ENCODE peak calls at places on chromosome 12, in eight cellular contexts. O, X, Y, K, R, S, D and Q are unnamed samples.

GRCh38 chr12:62533087-62533754 is 66.6 kb downstream of the MON2 start:
- DNase-seq in S (no peak), R (no peak), D (no peak), Y (no peak), O (no peak), X (no peak), K (no peak), Q (no peak)

GRCh38 chr12:124233041-124233836 is 61.7 kb upstream of the RFLNA start:
- DNase-seq in S (no peak), Y (no peak), X (no peak), D (peak; percentile 85), R (no peak), O (peak; percentile 30), K (no peak), Q (no peak)

GRCh38 chr12:50764861-50765324 is 992 bp downstream of the ATF1 start:
- DNase-seq in Y (peak; percentile 50), K (peak; percentile 35), D (peak; percentile 68), X (peak; percentile 70), O (peak; percentile 45), S (peak; percentile 55), R (no peak), Q (no peak)

GRCh38 chr12:82994117-82994516 is 307.4 kb downstream of the TMTC2 start:
- DNase-seq in Y (no peak), X (no peak), S (no peak), R (no peak), O (no peak), D (no peak), K (no peak), Q (no peak)

GRCh38 chr12:56084958-56085543 is 5.1 kb downstream of the ERBB3 start:
- DNase-seq in K (peak; percentile 40), R (no peak), D (peak; percentile 15), S (no peak), O (peak; percentile 57), Y (no peak), X (peak; percentile 49), Q (no peak)

GRCh38 chr12:109309441-109310246 is 560 bp upstream of the FOXN4 start:
- DNase-seq in S (peak; percentile 46), X (peak; percentile 91), Y (no peak), O (no peak), R (peak; percentile 68), K (peak; percentile 46), D (no peak), Q (peak; percentile 35)

GRCh38 chr12:124861898-124862676 is 1.6 kb downstream of the SCARB1 start:
- DNase-seq in X (peak; percentile 29), D (no peak), K (no peak), R (no peak), S (no peak), Y (no peak), O (no peak), Q (no peak)

GRCh38 chr12:131808744-131809371 is 19.3 kb upstream of the MMP17 start:
- DNase-seq in K (peak; percentile 82), X (peak; percentile 47), D (peak; percentile 47), S (no peak), O (no peak), Y (peak; percentile 68), R (no peak), Q (peak; percentile 76)

GRCh38 chr12:20189767-20190166 is 178.6 kb upstream of the PDE3A start:
- DNase-seq in O (no peak), K (no peak), Y (no peak), R (no peak), D (no peak), X (no peak), S (no peak), Q (no peak)

GRCh38 chr12:2003676-2004112 is 563 bp downstream of the DCP1B start:
- DNase-seq in R (no peak), S (no peak), O (peak; percentile 14), Y (no peak), D (peak; percentile 62), K (peak; percentile 9), X (peak; percentile 66), Q (no peak)

GRCh38 chr12:85951823-85952222 is 77.7 kb downstream of the NTS start:
- DNase-seq in O (peak; percentile 49), R (no peak), X (no peak), D (peak; percentile 52), K (no peak), Y (no peak), S (no peak), Q (peak; percentile 2)

GRCh38 chr12:11650279-11650696 is 814 bp downstream of the ETV6 start:
- DNase-seq in O (no peak), S (peak; percentile 55), D (no peak), K (no peak), Y (no peak), X (no peak), R (no peak), Q (no peak)

GRCh38 chr12:28415755-28416154 is 225.5 kb downstream of the CCDC91 start:
- DNase-seq in R (no peak), K (no peak), D (peak; percentile 86), Y (no peak), X (no peak), S (no peak), O (peak; percentile 21), Q (no peak)

GRCh38 chr12:8030189-8030588 is 2.3 kb upstream of the FOXJ2 start:
- DNase-seq in D (no peak), X (no peak), R (no peak), O (no peak), S (no peak), K (no peak), Y (no peak), Q (no peak)

GRCh38 chr12:8034802-8035201 is 2.3 kb downstream of the FOXJ2 start:
- DNase-seq in O (peak; percentile 31), Y (no peak), S (no peak), X (no peak), R (no peak), K (no peak), D (no peak), Q (no peak)

GRCh38 chr12:8033153-8034044 is 883 bp downstream of the FOXJ2 start:
- DNase-seq in R (peak; percentile 62), O (peak; percentile 26), Y (peak; percentile 48), K (peak; percentile 77), X (peak; percentile 34), D (peak; percentile 29), S (peak; percentile 91), Q (peak; percentile 73)

GRCh38 chr12:8031872-8032241 is 659 bp upstream of the FOXJ2 start:
- DNase-seq in D (no peak), R (no peak), O (no peak), Y (no peak), S (no peak), X (no peak), K (no peak), Q (no peak)

DNA sequence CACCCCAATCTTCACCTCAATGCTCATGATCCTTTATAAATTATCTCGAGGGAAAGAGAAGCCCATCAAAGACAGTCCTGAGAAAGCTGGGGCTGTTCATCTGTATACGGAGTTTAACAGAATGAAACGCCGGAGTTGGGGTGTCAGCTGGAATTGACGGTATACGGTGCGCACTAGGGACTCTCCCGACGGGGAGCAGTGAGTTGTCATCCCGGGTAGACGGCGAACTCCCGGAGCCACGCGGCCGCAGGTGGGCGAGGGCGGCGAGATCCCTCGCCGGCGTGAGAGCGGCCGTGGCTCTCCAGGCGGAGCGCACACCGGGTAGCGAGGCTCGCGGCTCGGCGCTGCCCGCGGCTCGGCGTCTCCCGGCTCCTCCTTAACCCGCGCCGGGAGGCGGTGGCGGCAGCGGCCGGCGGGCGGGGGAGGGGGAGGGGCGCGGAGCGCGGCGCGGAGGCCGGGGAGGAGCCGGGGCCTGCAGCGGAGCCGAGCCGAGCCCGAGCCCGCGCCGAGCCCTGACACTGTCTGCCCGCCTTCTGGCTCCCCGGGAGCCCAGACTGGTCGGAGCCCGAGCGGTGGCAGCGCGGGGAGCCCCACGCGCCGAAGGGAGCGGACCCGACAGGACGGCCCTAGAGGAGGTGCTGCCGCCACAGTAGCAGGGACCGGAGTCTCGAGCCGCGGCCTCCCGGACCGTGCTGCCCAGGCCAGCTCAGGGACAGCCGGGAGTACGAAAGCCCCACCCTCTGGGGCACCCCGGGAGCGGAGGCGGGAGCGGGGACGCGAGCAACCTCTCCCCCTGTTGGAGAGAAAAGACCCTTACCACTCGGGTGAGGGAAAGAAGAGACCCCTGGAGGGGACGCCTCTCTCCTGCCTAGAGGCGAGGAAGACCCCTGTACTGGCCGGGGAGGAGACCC is at the start of gene FOXJ2:
- DNase-seq in D (peak; percentile 73), K (peak; percentile 90), R (peak; percentile 94), Y (peak; percentile 88), S (peak; percentile 71), O (peak; percentile 69), X (peak; percentile 66), Q (peak; percentile 87)
- TF ChIP-seq CTCF in D (peak; percentile 17), K (peak; percentile 4), R (no peak), Y (no peak), S (no peak), O (no peak), X (peak; percentile 34), Q (no peak)

GRCh38 chr12:90008277-90008676 is 299.6 kb upstream of the ATP2B1 start:
- DNase-seq in Y (no peak), R (no peak), O (no peak), K (no peak), X (no peak), D (no peak), S (no peak), Q (no peak)

GRCh38 chr12:90013409-90013808 is 304.8 kb upstream of the ATP2B1 start:
- DNase-seq in O (no peak), S (no peak), X (peak; percentile 50), K (peak; percentile 10), D (peak; percentile 39), R (no peak), Y (peak; percentile 53), Q (no peak)

GRCh38 chr12:90004319-90005074 is 295.9 kb upstream of the ATP2B1 start:
- DNase-seq in K (no peak), X (peak; percentile 45), O (no peak), S (no peak), R (no peak), Y (peak; percentile 14), D (no peak), Q (no peak)

GRCh38 chr12:90015228-90015627 is 306.6 kb upstream of the ATP2B1 start:
- DNase-seq in D (no peak), Y (no peak), S (no peak), X (no peak), R (no peak), O (peak; percentile 29), K (no peak), Q (no peak)

DNA sequence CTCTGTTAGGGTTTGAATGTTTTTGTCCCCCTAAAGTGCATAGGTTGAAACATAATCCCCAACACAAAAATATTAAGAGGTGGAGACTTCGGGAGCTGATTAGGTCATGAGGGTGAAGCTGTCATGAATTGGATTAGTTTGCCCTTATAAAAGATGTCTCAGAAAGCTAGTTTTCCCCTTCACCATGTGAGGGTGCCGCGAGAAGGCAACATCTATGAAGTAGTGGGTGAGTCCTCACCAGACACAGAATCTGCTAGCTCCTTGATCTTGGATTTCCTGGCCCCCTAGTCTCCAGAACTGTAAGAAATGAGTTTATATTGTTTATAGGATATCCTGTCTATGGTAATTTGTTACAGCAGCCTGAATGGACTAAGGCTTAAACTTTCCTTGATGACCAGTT is 301.5 kb upstream of the ATP2B1 start:
- DNase-seq in O (no peak), X (no peak), R (no peak), K (no peak), D (peak; percentile 67), Y (no peak), S (no peak), Q (no peak)
- TF ChIP-seq CTCF in O (peak; percentile 31), X (no peak), R (no peak), K (no peak), D (peak; percentile 61), Y (no peak), S (no peak), Q (no peak)

GRCh38 chr12:126347421-126347820 is 1282.2 kb downstream of the AACS start:
- DNase-seq in O (no peak), S (no peak), D (no peak), R (no peak), K (no peak), X (no peak), Y (no peak), Q (no peak)
- TF ChIP-seq CTCF in O (peak; percentile 42), S (no peak), D (no peak), R (no peak), K (no peak), X (peak; percentile 50), Y (no peak), Q (no peak)

GRCh38 chr12:101490286-101490920 is 15.3 kb downstream of the SPIC start:
- DNase-seq in O (peak; percentile 54), Y (peak; percentile 45), K (no peak), X (peak; percentile 61), S (peak; percentile 38), D (peak; percentile 80), R (no peak), Q (peak; percentile 46)
- TF ChIP-seq CTCF in O (peak; percentile 74), Y (peak; percentile 61), K (peak; percentile 42), X (peak; percentile 83), S (no peak), D (peak; percentile 78), R (no peak), Q (peak; percentile 47)